ENCODE peak calls at places on chromosome 15, in six cellular contexts. One of them, this sample, is unnamed. For H3K9me3, the result is how much of the 10 kb centered on the place peaks cover.

GRCh38 chr15:78914027-78914764 is 30.6 kb downstream of the CTSH start:
- DNase-seq in colonic mucosa: no peak
- DNase-seq in CD4-positive, alpha-beta T cell: no peak
- DNase-seq in cardiac muscle cell: no peak
- DNase-seq in psoas muscle: peak
- DNase-seq in spleen: no peak
- DNase-seq in this sample: no peak

GRCh38 chr15:60584355-60585023 is 105.5 kb upstream of the ICE2 start:
- DNase-seq in spleen: no peak
- DNase-seq in colonic mucosa: no peak
- DNase-seq in cardiac muscle cell: no peak
- DNase-seq in psoas muscle: no peak
- DNase-seq in CD4-positive, alpha-beta T cell: no peak
- DNase-seq in this sample: no peak

GRCh38 chr15:59555696-59556095 is 55.9 kb upstream of the GCNT3 start:
- DNase-seq in psoas muscle: no peak
- DNase-seq in spleen: no peak
- DNase-seq in colonic mucosa: peak
- DNase-seq in CD4-positive, alpha-beta T cell: no peak
- DNase-seq in cardiac muscle cell: no peak
- DNase-seq in this sample: no peak

GRCh38 chr15:53202876-53203275 is 412.7 kb upstream of the ONECUT1 start:
- DNase-seq in cardiac muscle cell: no peak
- DNase-seq in colonic mucosa: no peak
- DNase-seq in psoas muscle: no peak
- DNase-seq in spleen: no peak
- DNase-seq in CD4-positive, alpha-beta T cell: no peak
- DNase-seq in this sample: no peak

GRCh38 chr15:65184305-65184943 is 718 bp downstream of the CLPX start:
- DNase-seq in spleen: peak
- DNase-seq in psoas muscle: peak
- DNase-seq in cardiac muscle cell: peak
- DNase-seq in CD4-positive, alpha-beta T cell: peak
- DNase-seq in colonic mucosa: peak
- DNase-seq in this sample: no peak

GRCh38 chr15:48889925-48890324 is 12.0 kb downstream of the EID1 start:
- DNase-seq in spleen: no peak
- DNase-seq in CD4-positive, alpha-beta T cell: no peak
- DNase-seq in cardiac muscle cell: no peak
- DNase-seq in colonic mucosa: no peak
- DNase-seq in psoas muscle: no peak
- DNase-seq in this sample: no peak

GRCh38 chr15:42239528-42240245 is 31.6 kb upstream of the VPS39 start:
- DNase-seq in psoas muscle: no peak
- DNase-seq in CD4-positive, alpha-beta T cell: no peak
- DNase-seq in cardiac muscle cell: no peak
- DNase-seq in colonic mucosa: no peak
- DNase-seq in spleen: no peak
- DNase-seq in this sample: peak

GRCh38 chr15:73183071-73183470 is 130.8 kb downstream of the NEO1 start:
- DNase-seq in psoas muscle: no peak
- DNase-seq in colonic mucosa: no peak
- DNase-seq in cardiac muscle cell: no peak
- DNase-seq in CD4-positive, alpha-beta T cell: no peak
- DNase-seq in spleen: no peak
- DNase-seq in this sample: no peak

GRCh38 chr15:66617137-66618090 is 51.6 kb upstream of the LCTL start:
- DNase-seq in spleen: peak
- DNase-seq in cardiac muscle cell: no peak
- DNase-seq in CD4-positive, alpha-beta T cell: no peak
- DNase-seq in colonic mucosa: peak
- DNase-seq in psoas muscle: peak
- DNase-seq in this sample: peak

GRCh38 chr15:70299931-70300858 is 202.5 kb upstream of the TLE3 start:
- DNase-seq in spleen: peak
- DNase-seq in cardiac muscle cell: no peak
- DNase-seq in psoas muscle: no peak
- DNase-seq in CD4-positive, alpha-beta T cell: peak
- DNase-seq in colonic mucosa: no peak
- DNase-seq in this sample: no peak

GRCh38 chr15:43977072-43977884 is 150.5 kb downstream of the WDR76 start:
- DNase-seq in CD4-positive, alpha-beta T cell: no peak
- DNase-seq in spleen: no peak
- DNase-seq in colonic mucosa: no peak
- DNase-seq in psoas muscle: no peak
- DNase-seq in cardiac muscle cell: no peak
- DNase-seq in this sample: no peak

GRCh38 chr15:99082798-99083197 is 22.1 kb upstream of the SYNM start:
- DNase-seq in psoas muscle: no peak
- DNase-seq in CD4-positive, alpha-beta T cell: no peak
- DNase-seq in colonic mucosa: no peak
- DNase-seq in spleen: no peak
- DNase-seq in cardiac muscle cell: no peak
- DNase-seq in this sample: no peak

GRCh38 chr15:42158941-42159340 is 2.5 kb upstream of the PLA2G4F start:
- DNase-seq in cardiac muscle cell: no peak
- DNase-seq in psoas muscle: no peak
- DNase-seq in spleen: no peak
- DNase-seq in CD4-positive, alpha-beta T cell: no peak
- DNase-seq in colonic mucosa: no peak
- DNase-seq in this sample: no peak

GRCh38 chr15:55407631-55407948 is 569 bp downstream of the CCPG1 start:
- DNase-seq in psoas muscle: no peak
- DNase-seq in colonic mucosa: no peak
- DNase-seq in cardiac muscle cell: no peak
- DNase-seq in CD4-positive, alpha-beta T cell: no peak
- DNase-seq in spleen: no peak
- DNase-seq in this sample: no peak

GRCh38 chr15:90075420-90076289 is 26.6 kb downstream of the IDH2 start:
- DNase-seq in cardiac muscle cell: no peak
- DNase-seq in colonic mucosa: no peak
- DNase-seq in CD4-positive, alpha-beta T cell: no peak
- DNase-seq in spleen: no peak
- DNase-seq in psoas muscle: no peak
- DNase-seq in this sample: no peak

GRCh38 chr15:90184786-90185704 is 16.1 kb upstream of the SEMA4B start:
- DNase-seq in CD4-positive, alpha-beta T cell: peak
- DNase-seq in colonic mucosa: peak
- DNase-seq in cardiac muscle cell: peak
- DNase-seq in spleen: peak
- DNase-seq in psoas muscle: peak
- DNase-seq in this sample: no peak

GRCh38 chr15:75840659-75841058 is 2.6 kb upstream of the UBE2Q2 start:
- DNase-seq in spleen: no peak
- DNase-seq in cardiac muscle cell: peak
- DNase-seq in colonic mucosa: peak
- DNase-seq in psoas muscle: no peak
- DNase-seq in CD4-positive, alpha-beta T cell: no peak
- DNase-seq in this sample: no peak

GRCh38 chr15:66993090-66993489 is 72.3 kb upstream of the SMAD3 start:
- DNase-seq in psoas muscle: no peak
- DNase-seq in cardiac muscle cell: no peak
- DNase-seq in spleen: no peak
- DNase-seq in CD4-positive, alpha-beta T cell: no peak
- DNase-seq in colonic mucosa: no peak
- DNase-seq in this sample: no peak

GRCh38 chr15:45333550-45333949 is 44.8 kb downstream of the GATM start:
- DNase-seq in spleen: no peak
- DNase-seq in psoas muscle: peak
- DNase-seq in cardiac muscle cell: peak
- DNase-seq in CD4-positive, alpha-beta T cell: no peak
- DNase-seq in colonic mucosa: peak
- DNase-seq in this sample: no peak

GRCh38 chr15:66865622-66866611 is 163.9 kb downstream of the SMAD6 start:
- DNase-seq in colonic mucosa: peak
- DNase-seq in CD4-positive, alpha-beta T cell: no peak
- DNase-seq in cardiac muscle cell: no peak
- DNase-seq in spleen: peak
- DNase-seq in psoas muscle: no peak
- DNase-seq in this sample: no peak

GRCh38 chr15:75542386-75542797 is 36.7 kb downstream of the PTPN9 start:
- DNase-seq in CD4-positive, alpha-beta T cell: no peak
- DNase-seq in cardiac muscle cell: peak
- DNase-seq in colonic mucosa: no peak
- DNase-seq in spleen: no peak
- DNase-seq in psoas muscle: no peak
- DNase-seq in this sample: no peak

GRCh38 chr15:74958320-74958907 is 1.8 kb upstream of the RPP25 start:
- DNase-seq in cardiac muscle cell: peak
- DNase-seq in psoas muscle: peak
- DNase-seq in spleen: peak
- DNase-seq in colonic mucosa: peak
- DNase-seq in CD4-positive, alpha-beta T cell: no peak
- DNase-seq in this sample: no peak

GRCh38 chr15:62469874-62470688 is 305.0 kb upstream of the C2CD4B start:
- DNase-seq in psoas muscle: peak
- DNase-seq in CD4-positive, alpha-beta T cell: no peak
- DNase-seq in spleen: no peak
- DNase-seq in colonic mucosa: no peak
- DNase-seq in cardiac muscle cell: no peak
- DNase-seq in this sample: peak

GRCh38 chr15:101494251-101494796 is 4.8 kb upstream of the PCSK6 start:
- DNase-seq in CD4-positive, alpha-beta T cell: no peak
- DNase-seq in spleen: no peak
- DNase-seq in cardiac muscle cell: no peak
- DNase-seq in psoas muscle: no peak
- DNase-seq in colonic mucosa: no peak
- DNase-seq in this sample: no peak

GRCh38 chr15:75725719-75726607 is 13.3 kb upstream of the CSPG4 start:
- DNase-seq in spleen: peak
- DNase-seq in psoas muscle: no peak
- DNase-seq in cardiac muscle cell: no peak
- DNase-seq in colonic mucosa: no peak
- DNase-seq in CD4-positive, alpha-beta T cell: no peak
- DNase-seq in this sample: no peak

GRCh38 chr15:63979227-63979793 is 67.0 kb downstream of the DAPK2 start:
- DNase-seq in spleen: peak
- DNase-seq in psoas muscle: no peak
- DNase-seq in cardiac muscle cell: no peak
- DNase-seq in CD4-positive, alpha-beta T cell: no peak
- DNase-seq in colonic mucosa: peak
- DNase-seq in this sample: no peak

GRCh38 chr15:64044315-64045105 is 1.8 kb downstream of the DAPK2 start:
- DNase-seq in cardiac muscle cell: no peak
- DNase-seq in psoas muscle: no peak
- DNase-seq in colonic mucosa: peak
- DNase-seq in CD4-positive, alpha-beta T cell: no peak
- DNase-seq in spleen: no peak
- DNase-seq in this sample: no peak

GRCh38 chr15:89673162-89673506 is 6.0 kb downstream of the PLIN1 start:
- DNase-seq in cardiac muscle cell: peak
- DNase-seq in CD4-positive, alpha-beta T cell: no peak
- DNase-seq in colonic mucosa: no peak
- DNase-seq in spleen: no peak
- DNase-seq in psoas muscle: no peak
- DNase-seq in this sample: no peak

GRCh38 chr15:25557916-25558315 is 119.1 kb upstream of the UBE3A start:
- DNase-seq in CD4-positive, alpha-beta T cell: no peak
- DNase-seq in psoas muscle: no peak
- DNase-seq in spleen: no peak
- DNase-seq in cardiac muscle cell: no peak
- DNase-seq in colonic mucosa: no peak
- DNase-seq in this sample: no peak
- H3K9me3 ChIP-seq in CD4-positive, alpha-beta T cell: under half
- H3K9me3 ChIP-seq in psoas muscle: under half
- H3K9me3 ChIP-seq in spleen: under half
- H3K9me3 ChIP-seq in cardiac muscle cell: under half
- H3K9me3 ChIP-seq in colonic mucosa: under half
- H3K9me3 ChIP-seq in this sample: under half

GRCh38 chr15:92097473-92098178 is 244.1 kb downstream of the SLCO3A1 start:
- DNase-seq in colonic mucosa: peak
- DNase-seq in CD4-positive, alpha-beta T cell: no peak
- DNase-seq in psoas muscle: no peak
- DNase-seq in spleen: no peak
- DNase-seq in cardiac muscle cell: peak
- DNase-seq in this sample: peak
- TF ChIP-seq CTCF in colonic mucosa: peak
- TF ChIP-seq CTCF in CD4-positive, alpha-beta T cell: peak
- TF ChIP-seq CTCF in psoas muscle: peak
- TF ChIP-seq CTCF in spleen: peak
- TF ChIP-seq CTCF in cardiac muscle cell: peak
- TF ChIP-seq CTCF in this sample: peak

DNA sequence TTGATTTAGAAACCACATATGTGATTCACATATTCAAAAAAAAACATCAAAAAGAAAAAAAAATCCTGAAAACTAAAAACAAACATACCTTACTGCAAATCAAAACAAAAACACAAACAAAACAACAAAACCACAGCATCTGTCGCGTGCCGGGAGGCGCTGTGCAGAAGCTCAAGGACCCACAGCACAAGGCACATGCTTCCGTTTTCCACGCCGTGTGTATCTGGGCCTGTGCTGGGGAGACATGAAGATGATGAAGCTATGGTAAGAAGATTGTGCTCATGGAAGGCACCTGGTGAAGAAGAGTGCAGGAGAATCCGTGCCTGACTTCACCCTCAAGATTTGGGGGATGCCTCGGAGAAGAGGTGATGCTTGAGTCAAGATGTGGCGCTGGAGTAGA is 788.9 kb upstream of the ARRDC4 start:
- DNase-seq in cardiac muscle cell: no peak
- DNase-seq in CD4-positive, alpha-beta T cell: no peak
- DNase-seq in spleen: no peak
- DNase-seq in colonic mucosa: no peak
- DNase-seq in psoas muscle: no peak
- DNase-seq in this sample: no peak
- H3K9me3 ChIP-seq in cardiac muscle cell: under half
- H3K9me3 ChIP-seq in CD4-positive, alpha-beta T cell: under half
- H3K9me3 ChIP-seq in spleen: under half
- H3K9me3 ChIP-seq in colonic mucosa: under half
- H3K9me3 ChIP-seq in psoas muscle: under half
- H3K9me3 ChIP-seq in this sample: under half

GRCh38 chr15:39131605-39132004 is 449.3 kb upstream of the THBS1 start:
- DNase-seq in psoas muscle: no peak
- DNase-seq in CD4-positive, alpha-beta T cell: no peak
- DNase-seq in colonic mucosa: no peak
- DNase-seq in spleen: no peak
- DNase-seq in cardiac muscle cell: no peak
- DNase-seq in this sample: no peak

GRCh38 chr15:39135989-39136388 is 444.9 kb upstream of the THBS1 start:
- DNase-seq in CD4-positive, alpha-beta T cell: no peak
- DNase-seq in colonic mucosa: no peak
- DNase-seq in spleen: no peak
- DNase-seq in psoas muscle: no peak
- DNase-seq in cardiac muscle cell: no peak
- DNase-seq in this sample: peak

GRCh38 chr15:39133201-39133600 is 447.7 kb upstream of the THBS1 start:
- DNase-seq in psoas muscle: no peak
- DNase-seq in cardiac muscle cell: peak
- DNase-seq in colonic mucosa: no peak
- DNase-seq in CD4-positive, alpha-beta T cell: no peak
- DNase-seq in spleen: no peak
- DNase-seq in this sample: peak

GRCh38 chr15:39132071-39132470 is 448.8 kb upstream of the THBS1 start:
- DNase-seq in CD4-positive, alpha-beta T cell: no peak
- DNase-seq in psoas muscle: no peak
- DNase-seq in spleen: no peak
- DNase-seq in colonic mucosa: no peak
- DNase-seq in cardiac muscle cell: no peak
- DNase-seq in this sample: no peak

GRCh38 chr15:39134282-39134681 is 446.6 kb upstream of the THBS1 start:
- DNase-seq in colonic mucosa: no peak
- DNase-seq in CD4-positive, alpha-beta T cell: no peak
- DNase-seq in cardiac muscle cell: no peak
- DNase-seq in psoas muscle: no peak
- DNase-seq in spleen: no peak
- DNase-seq in this sample: no peak
- TF ChIP-seq CTCF in colonic mucosa: no peak
- TF ChIP-seq CTCF in CD4-positive, alpha-beta T cell: no peak
- TF ChIP-seq CTCF in cardiac muscle cell: no peak
- TF ChIP-seq CTCF in psoas muscle: no peak
- TF ChIP-seq CTCF in spleen: no peak
- TF ChIP-seq CTCF in this sample: no peak

This sample was measured in AG04450.